ENCODE peak calls at places on chromosomes 12 and 14, in nine cellular contexts. U, W, Y, L, D, E, M, F and X are unnamed samples. For H3K27me3, the result is how much of the 10 kb centered on the place peaks cover.

GRCh38 chr12:52203126-52203921 is 11.5 kb upstream of the KRT80 start:
- DNase-seq in U (peak), W (peak), Y (no peak), L (peak), D (peak), E (peak), M (peak), F (peak), X (no peak)

GRCh38 chr14:67510836-67511235 is 22.3 kb upstream of the PLEKHH1 start:
- DNase-seq in U (no peak), W (no peak), Y (no peak), L (no peak), D (no peak), E (no peak), M (no peak), F (no peak), X (no peak)

GRCh38 chr12:42732908-42733411 is 143.4 kb upstream of the PRICKLE1 start:
- DNase-seq in U (peak), W (no peak), Y (no peak), L (no peak), D (no peak), E (no peak), M (no peak), F (no peak), X (no peak)

GRCh38 chr12:91565816-91566215 is 383.2 kb upstream of the DCN start:
- DNase-seq in U (no peak), W (no peak), Y (no peak), L (no peak), D (no peak), E (no peak), M (no peak), F (no peak), X (no peak)

GRCh38 chr12:3700861-3701260 is 52.0 kb downstream of the CRACR2A start:
- DNase-seq in U (no peak), W (no peak), Y (no peak), L (peak), D (no peak), E (no peak), M (no peak), F (no peak), X (no peak)

GRCh38 chr12:33825442-33825841 is 196.9 kb upstream of the ALG10 start:
- DNase-seq in U (peak), W (no peak), Y (no peak), L (no peak), D (no peak), E (no peak), M (no peak), F (no peak), X (no peak)

GRCh38 chr14:28635387-28635786 is 131.2 kb upstream of the FOXG1 start:
- DNase-seq in U (peak), W (no peak), Y (no peak), L (peak), D (peak), E (no peak), M (no peak), F (no peak), X (no peak)

GRCh38 chr14:23113346-23114119 is 5.5 kb downstream of the CEBPE start:
- DNase-seq in U (no peak), W (peak), Y (no peak), L (peak), D (no peak), E (no peak), M (no peak), F (no peak), X (no peak)

GRCh38 chr12:12007001-12007712 is 63.6 kb upstream of the BCL2L14 start:
- DNase-seq in U (peak), W (no peak), Y (no peak), L (peak), D (no peak), E (no peak), M (no peak), F (no peak), X (peak)

GRCh38 chr14:94114589-94115067 is 4.1 kb downstream of the IFI27 start:
- DNase-seq in U (no peak), W (no peak), Y (no peak), L (no peak), D (no peak), E (no peak), M (no peak), F (no peak), X (no peak)

GRCh38 chr14:44352212-44352611 is 154.9 kb downstream of the FSCB start:
- DNase-seq in U (no peak), W (no peak), Y (no peak), L (no peak), D (no peak), E (no peak), M (no peak), F (no peak), X (no peak)

GRCh38 chr12:50626026-50626425 is 121.2 kb downstream of the DIP2B start:
- DNase-seq in U (no peak), W (no peak), Y (no peak), L (no peak), D (no peak), E (no peak), M (no peak), F (no peak), X (no peak)

GRCh38 chr12:56900583-56900982 is 33.6 kb downstream of the SDR9C7 start:
- DNase-seq in U (peak), W (no peak), Y (no peak), L (no peak), D (no peak), E (no peak), M (no peak), F (no peak), X (no peak)

GRCh38 chr12:31999692-32000091 is 40.5 kb downstream of the RESF1 start:
- DNase-seq in U (no peak), W (no peak), Y (no peak), L (no peak), D (no peak), E (no peak), M (no peak), F (no peak), X (no peak)

GRCh38 chr12:113271853-113272561 is 50.7 kb downstream of the TPCN1 start:
- DNase-seq in U (peak), W (no peak), Y (peak), L (peak), D (peak), E (peak), M (peak), F (peak), X (no peak)

GRCh38 chr12:49909826-49910225 is 6.1 kb upstream of the FAIM2 start:
- DNase-seq in U (peak), W (no peak), Y (no peak), L (peak), D (peak), E (no peak), M (no peak), F (peak), X (no peak)

GRCh38 chr12:14629832-14630688 is 62.4 kb upstream of the PLBD1 start:
- DNase-seq in U (peak), W (peak), Y (peak), L (peak), D (peak), E (peak), M (peak), F (peak), X (peak)

GRCh38 chr14:69592923-69593677 is 18.3 kb upstream of the SUSD6 start:
- DNase-seq in U (no peak), W (no peak), Y (no peak), L (peak), D (peak), E (no peak), M (peak), F (no peak), X (no peak)

GRCh38 chr12:116962197-116962596 is 51.4 kb downstream of the FBXW8 start:
- DNase-seq in U (no peak), W (no peak), Y (no peak), L (no peak), D (no peak), E (no peak), M (no peak), F (no peak), X (no peak)

GRCh38 chr12:110641512-110641911 is 27.6 kb downstream of the TCTN1 start:
- DNase-seq in U (no peak), W (no peak), Y (no peak), L (no peak), D (no peak), E (no peak), M (peak), F (no peak), X (no peak)

GRCh38 chr12:46205293-46205692 is 63.5 kb downstream of the SLC38A1 start:
- DNase-seq in U (no peak), W (no peak), Y (no peak), L (peak), D (no peak), E (no peak), M (no peak), F (no peak), X (no peak)

GRCh38 chr12:122471324-122472226 is 29.2 kb downstream of the ZCCHC8 start:
- DNase-seq in U (peak), W (no peak), Y (no peak), L (peak), D (peak), E (no peak), M (no peak), F (no peak), X (no peak)

GRCh38 chr12:42459336-42459847 is 130.2 kb downstream of the PRICKLE1 start:
- DNase-seq in U (no peak), W (no peak), Y (no peak), L (no peak), D (no peak), E (no peak), M (no peak), F (no peak), X (no peak)

GRCh38 chr12:56591111-56591510 is 39.0 kb downstream of the BAZ2A start:
- DNase-seq in U (no peak), W (no peak), Y (no peak), L (no peak), D (no peak), E (no peak), M (no peak), F (no peak), X (no peak)

GRCh38 chr12:91219919-91220318 is 37.3 kb upstream of the DCN start:
- DNase-seq in U (peak), W (no peak), Y (no peak), L (no peak), D (no peak), E (no peak), M (no peak), F (no peak), X (no peak)

GRCh38 chr12:6770094-6770493 is 2.2 kb upstream of the LAG3 start:
- DNase-seq in U (no peak), W (no peak), Y (no peak), L (no peak), D (no peak), E (no peak), M (no peak), F (no peak), X (no peak)

GRCh38 chr14:100988411-100988900 is 84.9 kb upstream of the RTL1 start:
- DNase-seq in U (peak), W (no peak), Y (no peak), L (no peak), D (no peak), E (no peak), M (no peak), F (no peak), X (no peak)

GRCh38 chr12:79685068-79685467 is 5.7 kb downstream of the PAWR start:
- DNase-seq in U (peak), W (no peak), Y (no peak), L (peak), D (no peak), E (no peak), M (no peak), F (no peak), X (no peak)

GRCh38 chr12:80218925-80219714 is 119.8 kb downstream of the OTOGL start:
- DNase-seq in U (no peak), W (no peak), Y (no peak), L (peak), D (peak), E (no peak), M (no peak), F (no peak), X (no peak)

GRCh38 chr14:59344711-59345455 is 120.3 kb downstream of the GPR135 start:
- DNase-seq in U (no peak), W (no peak), Y (no peak), L (no peak), D (no peak), E (no peak), M (no peak), F (no peak), X (no peak)

GRCh38 chr14:55336161-55336560 is 64.9 kb downstream of the FBXO34 start:
- DNase-seq in U (peak), W (no peak), Y (no peak), L (no peak), D (no peak), E (peak), M (no peak), F (no peak), X (peak)

GRCh38 chr12:68958337-68958736 is 25.4 kb upstream of the CPM start:
- DNase-seq in U (no peak), W (no peak), Y (no peak), L (no peak), D (no peak), E (no peak), M (no peak), F (no peak), X (no peak)

GRCh38 chr12:87689196-87689595 is 340.0 kb downstream of the C12orf50 start:
- DNase-seq in U (no peak), W (no peak), Y (no peak), L (peak), D (no peak), E (no peak), M (no peak), F (no peak), X (no peak)

GRCh38 chr14:36672095-36672494 is 10.4 kb downstream of the PAX9 start:
- DNase-seq in U (no peak), W (no peak), Y (no peak), L (no peak), D (no peak), E (no peak), M (no peak), F (no peak), X (no peak)
- H3K27me3 ChIP-seq in U (under half), W (under half), Y (under half), L (under half), D (half or more), E (half or more), M (under half), F (half or more), X (under half)

GRCh38 chr14:103495854-103496253 is 26.8 kb downstream of the CKB start:
- DNase-seq in U (no peak), W (no peak), Y (no peak), L (no peak), D (no peak), E (no peak), M (no peak), F (no peak), X (no peak)

GRCh38 chr14:103492572-103492971 is 30.1 kb downstream of the CKB start:
- DNase-seq in U (no peak), W (no peak), Y (no peak), L (no peak), D (no peak), E (no peak), M (no peak), F (no peak), X (no peak)

GRCh38 chr14:103500148-103500990 is 22.3 kb downstream of the CKB start:
- DNase-seq in U (peak), W (peak), Y (peak), L (peak), D (peak), E (peak), M (peak), F (peak), X (peak)

GRCh38 chr14:103499709-103500108 is 22.9 kb downstream of the CKB start:
- DNase-seq in U (no peak), W (no peak), Y (no peak), L (no peak), D (no peak), E (no peak), M (no peak), F (no peak), X (no peak)

GRCh38 chr14:103496776-103497175 is 25.9 kb downstream of the CKB start:
- DNase-seq in U (no peak), W (no peak), Y (no peak), L (peak), D (no peak), E (no peak), M (no peak), F (no peak), X (no peak)
- H3K27ac ChIP-seq in U (no peak), W (no peak), Y (peak), L (no peak), D (no peak), E (no peak), M (peak), F (no peak), X (no peak)

GRCh38 chr14:99157246-99157645 is 114.8 kb downstream of the BCL11B start:
- DNase-seq in U (no peak), W (no peak), Y (no peak), L (no peak), D (no peak), E (no peak), M (no peak), F (no peak), X (no peak)
- TF ChIP-seq CTCF in U (no peak), W (no peak), Y (no peak), L (no peak), D (no peak), E (no peak), M (no peak), F (no peak), X (no peak)

DNA sequence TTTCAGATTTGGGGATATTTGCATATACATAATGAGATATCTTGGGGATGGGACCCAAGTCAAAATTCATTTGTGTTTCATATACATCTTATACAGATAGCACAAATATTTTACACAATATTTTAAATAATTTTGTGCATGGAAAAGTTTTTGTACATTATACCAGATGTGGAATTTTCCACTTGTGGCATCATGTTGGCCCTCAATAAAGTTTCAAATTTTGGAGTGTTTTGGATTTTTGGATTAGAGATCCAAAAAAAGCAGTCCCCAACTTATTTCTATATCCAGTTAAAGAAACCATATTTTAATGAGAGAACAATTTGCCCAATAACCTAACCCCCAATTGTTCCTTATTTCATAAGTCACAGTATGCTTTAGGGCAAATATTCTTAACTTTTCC is 4.5 kb downstream of the GNPNAT1 start:
- DNase-seq in U (no peak), W (no peak), Y (no peak), L (no peak), D (no peak), E (no peak), M (no peak), F (no peak), X (no peak)
- H3K27me3 ChIP-seq in U (under half), W (under half), Y (under half), L (under half), D (under half), E (under half), M (under half), F (under half), X (under half)